ENCODE peak calls at places on chromosomes 5 and 9, in nine cellular contexts. G is uterus; D is AG04449; T is PC-9; X is cardiac fibroblast; B is tibial nerve; S is fibroblast of villous mesenchyme; H is WERI-Rb-1; C is activated CD8-positive, alpha-beta T cell treated with anti-CD3 and anti-CD28 coated beads for 36 hours. N is an unnamed sample.

GRCh38 chr9:121771851-121772599 is 120.6 kb downstream of the DAB2IP start:
- DNase-seq in G (peak), D (no peak), T (no peak), X (no peak), B (no peak), S (no peak), H (no peak), C (no peak), N (no peak)

GRCh38 chr5:112237456-112237855 is 181.6 kb downstream of the EPB41L4A start:
- DNase-seq in G (no peak), D (no peak), T (no peak), X (no peak), B (no peak), S (no peak), H (no peak), C (no peak), N (no peak)

GRCh38 chr5:68290260-68290674 is 74.7 kb downstream of the PIK3R1 start:
- DNase-seq in G (no peak), D (no peak), T (no peak), X (peak), B (no peak), S (peak), H (no peak), C (no peak), N (no peak)

GRCh38 chr5:86979801-86980510 is 287.7 kb upstream of the RASA1 start:
- DNase-seq in G (no peak), D (peak), T (peak), X (peak), B (no peak), S (peak), H (no peak), C (no peak), N (no peak)

GRCh38 chr9:79778581-79778980 is 206.8 kb downstream of the TLE4 start:
- DNase-seq in G (no peak), D (no peak), T (no peak), X (no peak), B (no peak), S (no peak), H (no peak), C (no peak), N (no peak)

GRCh38 chr9:135664801-135665794 is 2.0 kb downstream of the LCN9 start:
- DNase-seq in G (no peak), D (no peak), T (no peak), X (no peak), B (no peak), S (no peak), H (no peak), C (no peak), N (no peak)

GRCh38 chr5:15933481-15934207 is 245.9 kb downstream of the MARCHF11 start:
- DNase-seq in G (no peak), D (no peak), T (no peak), X (peak), B (no peak), S (peak), H (no peak), C (no peak), N (no peak)

GRCh38 chr9:110197330-110198187 is 10.4 kb downstream of the C9orf152 start:
- DNase-seq in G (no peak), D (no peak), T (no peak), X (peak), B (no peak), S (no peak), H (no peak), C (no peak), N (no peak)

GRCh38 chr5:172412724-172413260 is 41.5 kb downstream of the SH3PXD2B start:
- DNase-seq in G (peak), D (peak), T (peak), X (peak), B (peak), S (peak), H (no peak), C (peak), N (no peak)

GRCh38 chr5:125668904-125669303 is 754.3 kb upstream of the GRAMD2B start:
- DNase-seq in G (no peak), D (no peak), T (peak), X (no peak), B (no peak), S (no peak), H (peak), C (no peak), N (no peak)

GRCh38 chr9:20041717-20042116 is 252.9 kb upstream of the SLC24A2 start:
- DNase-seq in G (no peak), D (no peak), T (no peak), X (no peak), B (no peak), S (no peak), H (no peak), C (peak), N (no peak)

GRCh38 chr9:76818271-76818670 is 54.0 kb downstream of the PCA3 start:
- DNase-seq in G (peak), D (peak), T (peak), X (peak), B (no peak), S (peak), H (no peak), C (no peak), N (no peak)

GRCh38 chr9:6090811-6091210 is 75.4 kb upstream of the RANBP6 start:
- DNase-seq in G (no peak), D (no peak), T (no peak), X (no peak), B (no peak), S (no peak), H (no peak), C (no peak), N (no peak)

GRCh38 chr5:35822541-35822940 is 34.1 kb upstream of the IL7R start:
- DNase-seq in G (no peak), D (no peak), T (peak), X (no peak), B (no peak), S (no peak), H (no peak), C (peak), N (no peak)

GRCh38 chr5:169374761-169375160 is 73.8 kb upstream of the SLIT3 start:
- DNase-seq in G (no peak), D (no peak), T (no peak), X (no peak), B (no peak), S (peak), H (no peak), C (no peak), N (no peak)

GRCh38 chr5:123450641-123451421 is 27.6 kb upstream of the CEP120 start:
- DNase-seq in G (no peak), D (no peak), T (no peak), X (peak), B (no peak), S (no peak), H (no peak), C (no peak), N (no peak)

GRCh38 chr5:74766348-74766886 is 500 bp downstream of the GFM2 start:
- DNase-seq in G (no peak), D (no peak), T (peak), X (peak), B (no peak), S (peak), H (no peak), C (no peak), N (no peak)

GRCh38 chr5:12707560-12707959 is 803.3 kb upstream of the CTNND2 start:
- DNase-seq in G (no peak), D (no peak), T (no peak), X (no peak), B (no peak), S (no peak), H (no peak), C (no peak), N (no peak)

GRCh38 chr9:10250200-10250599 is 362.6 kb downstream of the PTPRD start:
- DNase-seq in G (no peak), D (no peak), T (no peak), X (peak), B (no peak), S (peak), H (no peak), C (no peak), N (no peak)

GRCh38 chr9:12884736-12885395 is 110.0 kb downstream of the LURAP1L start:
- DNase-seq in G (no peak), D (peak), T (peak), X (peak), B (no peak), S (peak), H (no peak), C (no peak), N (no peak)
- TF ChIP-seq CTCF in G (peak), D (peak), T (peak), X (peak), B (peak), S (peak), H (peak), C (no peak), N (peak)

GRCh38 chr9:131545003-131545785 is at the start of gene PRRT1B:
- DNase-seq in G (no peak), D (no peak), T (peak), X (no peak), B (no peak), S (no peak), H (no peak), C (no peak), N (peak)
- TF ChIP-seq CTCF in G (no peak), D (no peak), T (no peak), X (no peak), B (no peak), S (no peak), H (no peak), C (no peak), N (no peak)

GRCh38 chr9:130043654-130044623 is 950 bp upstream of the FNBP1 start:
- DNase-seq in G (peak), D (no peak), T (no peak), X (peak), B (peak), S (peak), H (peak), C (no peak), N (peak)
- TF ChIP-seq CTCF in G (peak), D (no peak), T (no peak), X (no peak), B (peak), S (peak), H (no peak), C (no peak), N (no peak)

DNA sequence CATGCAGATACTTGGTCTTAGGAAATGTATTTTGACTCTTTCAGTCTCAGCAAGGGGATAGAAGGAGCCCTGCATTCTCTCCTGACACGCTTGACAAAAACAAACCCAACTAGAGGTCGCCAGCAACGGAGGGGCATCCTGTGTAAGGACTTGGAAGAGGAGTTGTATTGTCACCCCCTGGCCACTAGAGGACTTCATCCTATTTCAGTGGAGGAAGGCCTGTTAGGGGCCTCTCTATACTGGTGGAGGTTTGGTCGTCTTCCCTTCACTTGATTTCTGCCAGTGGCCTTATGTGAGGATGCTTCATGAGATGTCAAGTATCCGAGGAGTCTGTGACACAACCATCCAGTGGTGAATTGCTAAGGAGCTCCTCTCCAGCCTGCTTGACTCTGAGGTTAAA is 122.8 kb upstream of the STC2 start:
- DNase-seq in G (no peak), D (no peak), T (no peak), X (peak), B (no peak), S (peak), H (peak), C (peak), N (no peak)
- TF ChIP-seq CTCF in G (no peak), D (peak), T (peak), X (peak), B (peak), S (peak), H (peak), C (peak), N (peak)

GRCh38 chr9:14068690-14069089 is 245.3 kb downstream of the NFIB start:
- DNase-seq in G (no peak), D (no peak), T (no peak), X (no peak), B (no peak), S (no peak), H (no peak), C (no peak), N (no peak)
- TF ChIP-seq CTCF in G (no peak), D (no peak), T (no peak), X (no peak), B (no peak), S (no peak), H (no peak), C (no peak), N (no peak)